ENCODE peak calls at places on chromosomes 7 and 10, in nine cellular contexts. One of them, this sample, is unnamed. For H3K4me1, the result is how much of the 10 kb centered on the place peaks cover.

GRCh38 chr10:131027256-131027655 is 284.3 kb downstream of the TCERG1L start:
- DNase-seq in endodermal cell: no peak
- DNase-seq in cardiac muscle cell: no peak
- DNase-seq in mucosa of descending colon: no peak
- DNase-seq in thoracic aorta: no peak
- DNase-seq in GM23248: no peak
- DNase-seq in upper lobe of right lung: peak
- DNase-seq in fibroblast of lung: no peak
- DNase-seq in PC-3: no peak
- DNase-seq in this sample: no peak

GRCh38 chr7:138350701-138351357 is 109.2 kb upstream of the TRIM24 start:
- DNase-seq in endodermal cell: no peak
- DNase-seq in cardiac muscle cell: no peak
- DNase-seq in mucosa of descending colon: no peak
- DNase-seq in thoracic aorta: no peak
- DNase-seq in GM23248: no peak
- DNase-seq in upper lobe of right lung: no peak
- DNase-seq in fibroblast of lung: no peak
- DNase-seq in PC-3: no peak
- DNase-seq in this sample: no peak

GRCh38 chr7:37999673-38000072 is 79.2 kb downstream of the EPDR1 start:
- DNase-seq in endodermal cell: no peak
- DNase-seq in cardiac muscle cell: no peak
- DNase-seq in mucosa of descending colon: no peak
- DNase-seq in thoracic aorta: no peak
- DNase-seq in GM23248: no peak
- DNase-seq in upper lobe of right lung: no peak
- DNase-seq in fibroblast of lung: peak
- DNase-seq in PC-3: no peak
- DNase-seq in this sample: no peak

GRCh38 chr10:79310911-79311573 is 36.2 kb upstream of the PPIF start:
- DNase-seq in endodermal cell: no peak
- DNase-seq in cardiac muscle cell: no peak
- DNase-seq in mucosa of descending colon: peak
- DNase-seq in thoracic aorta: no peak
- DNase-seq in GM23248: no peak
- DNase-seq in upper lobe of right lung: no peak
- DNase-seq in fibroblast of lung: no peak
- DNase-seq in PC-3: no peak
- DNase-seq in this sample: no peak

GRCh38 chr10:14742815-14743214 is 31.9 kb downstream of the FAM107B start:
- DNase-seq in endodermal cell: no peak
- DNase-seq in cardiac muscle cell: no peak
- DNase-seq in mucosa of descending colon: peak
- DNase-seq in thoracic aorta: no peak
- DNase-seq in GM23248: no peak
- DNase-seq in upper lobe of right lung: no peak
- DNase-seq in fibroblast of lung: no peak
- DNase-seq in PC-3: no peak
- DNase-seq in this sample: no peak

GRCh38 chr10:17229967-17230682 is 2.1 kb downstream of the VIM start:
- DNase-seq in endodermal cell: peak
- DNase-seq in cardiac muscle cell: peak
- DNase-seq in mucosa of descending colon: peak
- DNase-seq in thoracic aorta: no peak
- DNase-seq in GM23248: peak
- DNase-seq in upper lobe of right lung: peak
- DNase-seq in fibroblast of lung: peak
- DNase-seq in PC-3: peak
- DNase-seq in this sample: peak

GRCh38 chr10:35379226-35380137 is 43.2 kb downstream of the CCNY start:
- DNase-seq in endodermal cell: peak
- DNase-seq in cardiac muscle cell: no peak
- DNase-seq in mucosa of descending colon: no peak
- DNase-seq in thoracic aorta: no peak
- DNase-seq in GM23248: peak
- DNase-seq in upper lobe of right lung: no peak
- DNase-seq in fibroblast of lung: peak
- DNase-seq in PC-3: peak
- DNase-seq in this sample: no peak

GRCh38 chr10:7475046-7475860 is 64.4 kb upstream of the SFMBT2 start:
- DNase-seq in endodermal cell: peak
- DNase-seq in cardiac muscle cell: no peak
- DNase-seq in mucosa of descending colon: no peak
- DNase-seq in thoracic aorta: no peak
- DNase-seq in GM23248: no peak
- DNase-seq in upper lobe of right lung: no peak
- DNase-seq in fibroblast of lung: peak
- DNase-seq in PC-3: no peak
- DNase-seq in this sample: peak

GRCh38 chr7:88480901-88481300 is 174.2 kb upstream of the STEAP4 start:
- DNase-seq in endodermal cell: no peak
- DNase-seq in cardiac muscle cell: no peak
- DNase-seq in mucosa of descending colon: peak
- DNase-seq in thoracic aorta: no peak
- DNase-seq in GM23248: no peak
- DNase-seq in upper lobe of right lung: no peak
- DNase-seq in fibroblast of lung: no peak
- DNase-seq in PC-3: no peak
- DNase-seq in this sample: peak

GRCh38 chr10:116565533-116565932 is 19.8 kb downstream of the PNLIP start:
- DNase-seq in endodermal cell: no peak
- DNase-seq in cardiac muscle cell: no peak
- DNase-seq in mucosa of descending colon: no peak
- DNase-seq in thoracic aorta: no peak
- DNase-seq in GM23248: peak
- DNase-seq in upper lobe of right lung: no peak
- DNase-seq in fibroblast of lung: no peak
- DNase-seq in PC-3: no peak
- DNase-seq in this sample: no peak

GRCh38 chr10:73991846-73992245 is 6.1 kb upstream of the VCL start:
- DNase-seq in endodermal cell: no peak
- DNase-seq in cardiac muscle cell: no peak
- DNase-seq in mucosa of descending colon: peak
- DNase-seq in thoracic aorta: no peak
- DNase-seq in GM23248: no peak
- DNase-seq in upper lobe of right lung: peak
- DNase-seq in fibroblast of lung: no peak
- DNase-seq in PC-3: no peak
- DNase-seq in this sample: peak

GRCh38 chr10:118394557-118395194 is 52.6 kb upstream of the FAM204A start:
- DNase-seq in endodermal cell: no peak
- DNase-seq in cardiac muscle cell: no peak
- DNase-seq in mucosa of descending colon: no peak
- DNase-seq in thoracic aorta: no peak
- DNase-seq in GM23248: no peak
- DNase-seq in upper lobe of right lung: no peak
- DNase-seq in fibroblast of lung: no peak
- DNase-seq in PC-3: no peak
- DNase-seq in this sample: no peak

GRCh38 chr7:32043688-32044087 is 26.5 kb downstream of the PDE1C start:
- DNase-seq in endodermal cell: no peak
- DNase-seq in cardiac muscle cell: no peak
- DNase-seq in mucosa of descending colon: no peak
- DNase-seq in thoracic aorta: no peak
- DNase-seq in GM23248: peak
- DNase-seq in upper lobe of right lung: no peak
- DNase-seq in fibroblast of lung: peak
- DNase-seq in PC-3: peak
- DNase-seq in this sample: no peak

GRCh38 chr10:86252573-86252972 is 114.0 kb downstream of the GRID1 start:
- DNase-seq in endodermal cell: peak
- DNase-seq in cardiac muscle cell: no peak
- DNase-seq in mucosa of descending colon: no peak
- DNase-seq in thoracic aorta: no peak
- DNase-seq in GM23248: no peak
- DNase-seq in upper lobe of right lung: peak
- DNase-seq in fibroblast of lung: no peak
- DNase-seq in PC-3: no peak
- DNase-seq in this sample: no peak

GRCh38 chr7:13980474-13980873 is 9.0 kb downstream of the ETV1 start:
- DNase-seq in endodermal cell: no peak
- DNase-seq in cardiac muscle cell: no peak
- DNase-seq in mucosa of descending colon: no peak
- DNase-seq in thoracic aorta: no peak
- DNase-seq in GM23248: peak
- DNase-seq in upper lobe of right lung: no peak
- DNase-seq in fibroblast of lung: peak
- DNase-seq in PC-3: no peak
- DNase-seq in this sample: no peak
- H3K4me1 ChIP-seq in endodermal cell: under half
- H3K4me1 ChIP-seq in cardiac muscle cell: half or more
- H3K4me1 ChIP-seq in mucosa of descending colon: under half
- H3K4me1 ChIP-seq in thoracic aorta: under half
- H3K4me1 ChIP-seq in GM23248: under half
- H3K4me1 ChIP-seq in upper lobe of right lung: under half
- H3K4me1 ChIP-seq in fibroblast of lung: under half
- H3K4me1 ChIP-seq in PC-3: under half
- H3K4me1 ChIP-seq in this sample: under half

GRCh38 chr10:103853428-103854264 is 1.7 kb downstream of the SH3PXD2A start:
- DNase-seq in endodermal cell: no peak
- DNase-seq in cardiac muscle cell: no peak
- DNase-seq in mucosa of descending colon: peak
- DNase-seq in thoracic aorta: no peak
- DNase-seq in GM23248: no peak
- DNase-seq in upper lobe of right lung: no peak
- DNase-seq in fibroblast of lung: no peak
- DNase-seq in PC-3: no peak
- DNase-seq in this sample: peak
- H3K4me1 ChIP-seq in endodermal cell: under half
- H3K4me1 ChIP-seq in cardiac muscle cell: under half
- H3K4me1 ChIP-seq in mucosa of descending colon: under half
- H3K4me1 ChIP-seq in thoracic aorta: half or more
- H3K4me1 ChIP-seq in GM23248: half or more
- H3K4me1 ChIP-seq in upper lobe of right lung: half or more
- H3K4me1 ChIP-seq in fibroblast of lung: under half
- H3K4me1 ChIP-seq in PC-3: under half
- H3K4me1 ChIP-seq in this sample: half or more

GRCh38 chr7:147595076-147595475 is 995.5 kb upstream of the C7orf33 start:
- DNase-seq in endodermal cell: no peak
- DNase-seq in cardiac muscle cell: no peak
- DNase-seq in mucosa of descending colon: no peak
- DNase-seq in thoracic aorta: no peak
- DNase-seq in GM23248: peak
- DNase-seq in upper lobe of right lung: no peak
- DNase-seq in fibroblast of lung: no peak
- DNase-seq in PC-3: peak
- DNase-seq in this sample: no peak

DNA sequence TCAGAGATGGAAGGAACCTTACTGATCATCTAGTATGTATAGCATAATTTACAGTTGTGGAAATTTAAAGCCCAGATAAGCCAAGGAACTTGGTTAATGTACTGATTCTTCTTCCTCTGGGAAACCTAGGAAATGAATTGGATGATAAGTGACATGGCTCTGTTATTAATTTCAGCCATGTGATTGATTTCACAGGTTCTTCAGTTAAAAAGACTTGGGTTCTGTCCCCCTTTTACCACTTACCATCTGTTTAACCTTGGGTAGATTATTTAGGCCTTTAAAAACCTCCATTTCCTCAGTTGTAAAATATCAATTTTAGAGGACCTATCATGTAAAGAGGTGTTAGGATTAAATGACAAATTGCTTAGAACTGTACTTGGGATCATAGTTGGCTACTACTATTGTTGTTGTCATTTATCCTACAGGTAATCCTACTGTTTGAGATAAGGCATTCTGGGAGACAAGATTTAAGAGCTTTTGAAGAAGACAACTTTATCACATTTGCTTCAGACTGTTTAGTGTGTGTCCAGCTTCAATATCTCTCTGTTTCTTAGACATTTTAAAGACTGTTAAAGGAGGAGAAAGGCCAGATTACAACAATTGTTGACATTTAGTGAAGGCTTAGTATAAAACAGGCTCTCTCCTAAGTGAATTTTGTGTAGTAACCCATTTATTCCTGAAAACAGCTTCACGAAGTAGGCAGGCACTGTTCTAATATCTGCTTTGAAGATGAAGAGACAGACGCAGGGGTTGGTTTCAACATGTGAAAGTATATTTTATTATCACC is 997.1 kb upstream of the C7orf33 start:
- DNase-seq in endodermal cell: no peak
- DNase-seq in cardiac muscle cell: no peak
- DNase-seq in mucosa of descending colon: no peak
- DNase-seq in thoracic aorta: no peak
- DNase-seq in GM23248: no peak
- DNase-seq in upper lobe of right lung: no peak
- DNase-seq in fibroblast of lung: no peak
- DNase-seq in PC-3: no peak
- DNase-seq in this sample: no peak
- H3K4me1 ChIP-seq in endodermal cell: under half
- H3K4me1 ChIP-seq in cardiac muscle cell: under half
- H3K4me1 ChIP-seq in mucosa of descending colon: under half
- H3K4me1 ChIP-seq in thoracic aorta: under half
- H3K4me1 ChIP-seq in GM23248: under half
- H3K4me1 ChIP-seq in upper lobe of right lung: under half
- H3K4me1 ChIP-seq in fibroblast of lung: under half
- H3K4me1 ChIP-seq in PC-3: under half
- H3K4me1 ChIP-seq in this sample: under half

GRCh38 chr7:41877118-41877517 is 174.2 kb upstream of the INHBA start:
- DNase-seq in endodermal cell: peak
- DNase-seq in cardiac muscle cell: no peak
- DNase-seq in mucosa of descending colon: no peak
- DNase-seq in thoracic aorta: no peak
- DNase-seq in GM23248: no peak
- DNase-seq in upper lobe of right lung: no peak
- DNase-seq in fibroblast of lung: no peak
- DNase-seq in PC-3: no peak
- DNase-seq in this sample: no peak
- H3K4me1 ChIP-seq in endodermal cell: under half
- H3K4me1 ChIP-seq in cardiac muscle cell: under half
- H3K4me1 ChIP-seq in mucosa of descending colon: under half
- H3K4me1 ChIP-seq in thoracic aorta: under half
- H3K4me1 ChIP-seq in GM23248: under half
- H3K4me1 ChIP-seq in upper lobe of right lung: under half
- H3K4me1 ChIP-seq in fibroblast of lung: under half
- H3K4me1 ChIP-seq in PC-3: under half
- H3K4me1 ChIP-seq in this sample: under half

GRCh38 chr10:63578501-63578900 is 57.3 kb downstream of the REEP3 start:
- DNase-seq in endodermal cell: no peak
- DNase-seq in cardiac muscle cell: no peak
- DNase-seq in mucosa of descending colon: no peak
- DNase-seq in thoracic aorta: no peak
- DNase-seq in GM23248: no peak
- DNase-seq in upper lobe of right lung: no peak
- DNase-seq in fibroblast of lung: no peak
- DNase-seq in PC-3: no peak
- DNase-seq in this sample: no peak
- H3K4me1 ChIP-seq in endodermal cell: under half
- H3K4me1 ChIP-seq in cardiac muscle cell: under half
- H3K4me1 ChIP-seq in mucosa of descending colon: under half
- H3K4me1 ChIP-seq in thoracic aorta: half or more
- H3K4me1 ChIP-seq in GM23248: under half
- H3K4me1 ChIP-seq in upper lobe of right lung: under half
- H3K4me1 ChIP-seq in fibroblast of lung: under half
- H3K4me1 ChIP-seq in PC-3: under half
- H3K4me1 ChIP-seq in this sample: under half

DNA sequence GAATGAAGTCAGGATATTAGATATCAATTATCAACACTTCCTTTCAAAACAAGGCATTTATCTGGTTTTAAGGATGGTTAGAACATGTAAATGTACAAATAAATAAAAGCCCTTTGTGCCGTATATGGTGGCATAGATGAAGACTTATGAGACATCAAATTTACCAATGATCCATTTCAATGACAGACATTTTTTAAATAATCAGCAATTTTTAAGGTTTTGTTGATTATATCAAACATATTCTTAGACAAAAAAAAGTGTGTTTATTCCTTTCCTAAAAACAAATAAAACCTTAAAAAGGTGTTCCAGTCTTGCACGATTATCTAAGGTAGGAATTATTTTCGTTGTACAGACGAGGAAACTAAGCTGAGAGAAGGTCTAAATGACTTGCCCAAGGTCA is 13.8 kb downstream of the APBB1IP start:
- DNase-seq in endodermal cell: no peak
- DNase-seq in cardiac muscle cell: no peak
- DNase-seq in mucosa of descending colon: no peak
- DNase-seq in thoracic aorta: no peak
- DNase-seq in GM23248: no peak
- DNase-seq in upper lobe of right lung: no peak
- DNase-seq in fibroblast of lung: no peak
- DNase-seq in PC-3: no peak
- DNase-seq in this sample: no peak
- H3K4me1 ChIP-seq in endodermal cell: under half
- H3K4me1 ChIP-seq in cardiac muscle cell: under half
- H3K4me1 ChIP-seq in mucosa of descending colon: under half
- H3K4me1 ChIP-seq in thoracic aorta: under half
- H3K4me1 ChIP-seq in GM23248: under half
- H3K4me1 ChIP-seq in upper lobe of right lung: under half
- H3K4me1 ChIP-seq in fibroblast of lung: under half
- H3K4me1 ChIP-seq in PC-3: under half
- H3K4me1 ChIP-seq in this sample: under half